ENCODE peak calls at places on chromosomes 13 and 19, in eight cellular contexts. One of them, this sample, is unnamed.

GRCh38 chr19:43446746-43447489 is 18.5 kb downstream of the LYPD3 start:
- DNase-seq in GM23338: peak
- DNase-seq in foreskin fibroblast: peak
- DNase-seq in gastrocnemius medialis: peak
- DNase-seq in NCI-H2029 treated with DMSO at 0.1 percent for 48 hours: peak
- DNase-seq in stimulated activated CD4-positive, alpha-beta T cell treated with anti-CD3 and anti-CD28 coated beads, TNF-alpha, amount 100 ng/mL, for 48 hours: peak
- DNase-seq in fibroblast of lung: peak
- DNase-seq in psoas muscle: peak
- DNase-seq in this sample: peak

GRCh38 chr19:2350656-2351055 is 9.4 kb upstream of the TMPRSS9 start:
- DNase-seq in psoas muscle: no peak
- DNase-seq in fibroblast of lung: no peak
- DNase-seq in stimulated activated CD4-positive, alpha-beta T cell treated with anti-CD3 and anti-CD28 coated beads, TNF-alpha, amount 100 ng/mL, for 48 hours: no peak
- DNase-seq in GM23338: no peak
- DNase-seq in gastrocnemius medialis: no peak
- DNase-seq in foreskin fibroblast: no peak
- DNase-seq in NCI-H2029 treated with DMSO at 0.1 percent for 48 hours: no peak
- DNase-seq in this sample: no peak

GRCh38 chr13:25908390-25908789 is 143.4 kb downstream of the SHISA2 start:
- DNase-seq in fibroblast of lung: no peak
- DNase-seq in GM23338: peak
- DNase-seq in foreskin fibroblast: no peak
- DNase-seq in NCI-H2029 treated with DMSO at 0.1 percent for 48 hours: no peak
- DNase-seq in gastrocnemius medialis: no peak
- DNase-seq in psoas muscle: no peak
- DNase-seq in stimulated activated CD4-positive, alpha-beta T cell treated with anti-CD3 and anti-CD28 coated beads, TNF-alpha, amount 100 ng/mL, for 48 hours: no peak
- DNase-seq in this sample: no peak

GRCh38 chr13:40552895-40553294 is 113.5 kb downstream of the FOXO1 start:
- DNase-seq in stimulated activated CD4-positive, alpha-beta T cell treated with anti-CD3 and anti-CD28 coated beads, TNF-alpha, amount 100 ng/mL, for 48 hours: no peak
- DNase-seq in gastrocnemius medialis: no peak
- DNase-seq in NCI-H2029 treated with DMSO at 0.1 percent for 48 hours: no peak
- DNase-seq in fibroblast of lung: no peak
- DNase-seq in GM23338: no peak
- DNase-seq in psoas muscle: no peak
- DNase-seq in foreskin fibroblast: no peak
- DNase-seq in this sample: no peak

GRCh38 chr19:5826531-5827341 is 12.8 kb downstream of the FUT6 start:
- DNase-seq in stimulated activated CD4-positive, alpha-beta T cell treated with anti-CD3 and anti-CD28 coated beads, TNF-alpha, amount 100 ng/mL, for 48 hours: no peak
- DNase-seq in NCI-H2029 treated with DMSO at 0.1 percent for 48 hours: peak
- DNase-seq in foreskin fibroblast: peak
- DNase-seq in GM23338: peak
- DNase-seq in fibroblast of lung: no peak
- DNase-seq in psoas muscle: peak
- DNase-seq in gastrocnemius medialis: no peak
- DNase-seq in this sample: peak

GRCh38 chr13:100789481-100789880 is 114.9 kb upstream of the TMTC4 start:
- DNase-seq in GM23338: no peak
- DNase-seq in gastrocnemius medialis: no peak
- DNase-seq in fibroblast of lung: peak
- DNase-seq in psoas muscle: no peak
- DNase-seq in foreskin fibroblast: peak
- DNase-seq in NCI-H2029 treated with DMSO at 0.1 percent for 48 hours: peak
- DNase-seq in stimulated activated CD4-positive, alpha-beta T cell treated with anti-CD3 and anti-CD28 coated beads, TNF-alpha, amount 100 ng/mL, for 48 hours: no peak
- DNase-seq in this sample: no peak

GRCh38 chr13:75748874-75749273 is 112.7 kb downstream of the LMO7 start:
- DNase-seq in GM23338: no peak
- DNase-seq in fibroblast of lung: no peak
- DNase-seq in foreskin fibroblast: no peak
- DNase-seq in NCI-H2029 treated with DMSO at 0.1 percent for 48 hours: no peak
- DNase-seq in psoas muscle: no peak
- DNase-seq in gastrocnemius medialis: no peak
- DNase-seq in stimulated activated CD4-positive, alpha-beta T cell treated with anti-CD3 and anti-CD28 coated beads, TNF-alpha, amount 100 ng/mL, for 48 hours: no peak
- DNase-seq in this sample: no peak

GRCh38 chr19:55088543-55089265 is 13.0 kb downstream of the EPS8L1 start:
- DNase-seq in GM23338: peak
- DNase-seq in psoas muscle: peak
- DNase-seq in NCI-H2029 treated with DMSO at 0.1 percent for 48 hours: peak
- DNase-seq in foreskin fibroblast: peak
- DNase-seq in stimulated activated CD4-positive, alpha-beta T cell treated with anti-CD3 and anti-CD28 coated beads, TNF-alpha, amount 100 ng/mL, for 48 hours: peak
- DNase-seq in fibroblast of lung: peak
- DNase-seq in gastrocnemius medialis: no peak
- DNase-seq in this sample: peak

GRCh38 chr19:7636691-7637373 is at the start of gene STXBP2:
- DNase-seq in stimulated activated CD4-positive, alpha-beta T cell treated with anti-CD3 and anti-CD28 coated beads, TNF-alpha, amount 100 ng/mL, for 48 hours: peak
- DNase-seq in NCI-H2029 treated with DMSO at 0.1 percent for 48 hours: peak
- DNase-seq in fibroblast of lung: no peak
- DNase-seq in foreskin fibroblast: peak
- DNase-seq in gastrocnemius medialis: no peak
- DNase-seq in psoas muscle: peak
- DNase-seq in GM23338: peak
- DNase-seq in this sample: peak

GRCh38 chr13:27192896-27193295 is 21.3 kb upstream of the USP12 start:
- DNase-seq in NCI-H2029 treated with DMSO at 0.1 percent for 48 hours: no peak
- DNase-seq in gastrocnemius medialis: no peak
- DNase-seq in GM23338: no peak
- DNase-seq in psoas muscle: no peak
- DNase-seq in foreskin fibroblast: no peak
- DNase-seq in fibroblast of lung: no peak
- DNase-seq in stimulated activated CD4-positive, alpha-beta T cell treated with anti-CD3 and anti-CD28 coated beads, TNF-alpha, amount 100 ng/mL, for 48 hours: no peak
- DNase-seq in this sample: no peak

GRCh38 chr13:50073340-50073739 is 58.1 kb downstream of the KCNRG start:
- DNase-seq in psoas muscle: no peak
- DNase-seq in fibroblast of lung: no peak
- DNase-seq in NCI-H2029 treated with DMSO at 0.1 percent for 48 hours: no peak
- DNase-seq in foreskin fibroblast: no peak
- DNase-seq in stimulated activated CD4-positive, alpha-beta T cell treated with anti-CD3 and anti-CD28 coated beads, TNF-alpha, amount 100 ng/mL, for 48 hours: no peak
- DNase-seq in gastrocnemius medialis: no peak
- DNase-seq in GM23338: no peak
- DNase-seq in this sample: no peak

GRCh38 chr13:67238277-67238859 is 8.2 kb upstream of the PCDH9 start:
- DNase-seq in GM23338: peak
- DNase-seq in psoas muscle: no peak
- DNase-seq in foreskin fibroblast: peak
- DNase-seq in fibroblast of lung: peak
- DNase-seq in gastrocnemius medialis: no peak
- DNase-seq in NCI-H2029 treated with DMSO at 0.1 percent for 48 hours: no peak
- DNase-seq in stimulated activated CD4-positive, alpha-beta T cell treated with anti-CD3 and anti-CD28 coated beads, TNF-alpha, amount 100 ng/mL, for 48 hours: no peak
- DNase-seq in this sample: peak

GRCh38 chr19:16608290-16608704 is 19.7 kb downstream of the MED26 start:
- DNase-seq in fibroblast of lung: peak
- DNase-seq in gastrocnemius medialis: peak
- DNase-seq in stimulated activated CD4-positive, alpha-beta T cell treated with anti-CD3 and anti-CD28 coated beads, TNF-alpha, amount 100 ng/mL, for 48 hours: no peak
- DNase-seq in foreskin fibroblast: peak
- DNase-seq in psoas muscle: no peak
- DNase-seq in NCI-H2029 treated with DMSO at 0.1 percent for 48 hours: no peak
- DNase-seq in GM23338: no peak
- DNase-seq in this sample: no peak

GRCh38 chr13:75514080-75515040 is 23.3 kb downstream of the COMMD6 start:
- DNase-seq in fibroblast of lung: peak
- DNase-seq in stimulated activated CD4-positive, alpha-beta T cell treated with anti-CD3 and anti-CD28 coated beads, TNF-alpha, amount 100 ng/mL, for 48 hours: no peak
- DNase-seq in gastrocnemius medialis: no peak
- DNase-seq in foreskin fibroblast: peak
- DNase-seq in psoas muscle: no peak
- DNase-seq in GM23338: no peak
- DNase-seq in NCI-H2029 treated with DMSO at 0.1 percent for 48 hours: no peak
- DNase-seq in this sample: no peak

GRCh38 chr13:52711277-52711676 is 28.3 kb downstream of the CNMD start:
- DNase-seq in stimulated activated CD4-positive, alpha-beta T cell treated with anti-CD3 and anti-CD28 coated beads, TNF-alpha, amount 100 ng/mL, for 48 hours: no peak
- DNase-seq in psoas muscle: no peak
- DNase-seq in NCI-H2029 treated with DMSO at 0.1 percent for 48 hours: no peak
- DNase-seq in fibroblast of lung: no peak
- DNase-seq in foreskin fibroblast: no peak
- DNase-seq in GM23338: peak
- DNase-seq in gastrocnemius medialis: no peak
- DNase-seq in this sample: no peak

GRCh38 chr19:40666803-40667438 is 23.5 kb downstream of the NUMBL start:
- DNase-seq in foreskin fibroblast: no peak
- DNase-seq in psoas muscle: no peak
- DNase-seq in fibroblast of lung: no peak
- DNase-seq in GM23338: no peak
- DNase-seq in stimulated activated CD4-positive, alpha-beta T cell treated with anti-CD3 and anti-CD28 coated beads, TNF-alpha, amount 100 ng/mL, for 48 hours: no peak
- DNase-seq in NCI-H2029 treated with DMSO at 0.1 percent for 48 hours: no peak
- DNase-seq in gastrocnemius medialis: no peak
- DNase-seq in this sample: no peak

GRCh38 chr13:49052801-49053200 is 77.1 kb downstream of the FNDC3A start:
- DNase-seq in psoas muscle: no peak
- DNase-seq in foreskin fibroblast: no peak
- DNase-seq in gastrocnemius medialis: no peak
- DNase-seq in fibroblast of lung: peak
- DNase-seq in GM23338: no peak
- DNase-seq in stimulated activated CD4-positive, alpha-beta T cell treated with anti-CD3 and anti-CD28 coated beads, TNF-alpha, amount 100 ng/mL, for 48 hours: no peak
- DNase-seq in NCI-H2029 treated with DMSO at 0.1 percent for 48 hours: no peak
- DNase-seq in this sample: no peak

GRCh38 chr19:37251308-37252229 is 33.6 kb downstream of the ZNF383 start:
- DNase-seq in stimulated activated CD4-positive, alpha-beta T cell treated with anti-CD3 and anti-CD28 coated beads, TNF-alpha, amount 100 ng/mL, for 48 hours: peak
- DNase-seq in psoas muscle: peak
- DNase-seq in fibroblast of lung: peak
- DNase-seq in NCI-H2029 treated with DMSO at 0.1 percent for 48 hours: peak
- DNase-seq in gastrocnemius medialis: peak
- DNase-seq in GM23338: no peak
- DNase-seq in foreskin fibroblast: peak
- DNase-seq in this sample: peak

GRCh38 chr13:44431150-44431549 is 57.5 kb downstream of the SERP2 start:
- DNase-seq in fibroblast of lung: no peak
- DNase-seq in NCI-H2029 treated with DMSO at 0.1 percent for 48 hours: no peak
- DNase-seq in psoas muscle: no peak
- DNase-seq in stimulated activated CD4-positive, alpha-beta T cell treated with anti-CD3 and anti-CD28 coated beads, TNF-alpha, amount 100 ng/mL, for 48 hours: no peak
- DNase-seq in foreskin fibroblast: no peak
- DNase-seq in GM23338: no peak
- DNase-seq in gastrocnemius medialis: no peak
- DNase-seq in this sample: no peak